ENCODE peak calls at places on chromosomes 13 and 19, in eight cellular contexts. O, I, C, H, Z, M, P and L are unnamed samples. For H3K4me1, the result is how much of the 10 kb centered on the place peaks cover.

GRCh38 chr19:48186541-48186991 is 16.1 kb downstream of the ZSWIM9 start:
- DNase-seq in H (no peak), O (no peak), M (no peak), I (no peak), C (no peak), P (no peak), Z (no peak), L (no peak)

GRCh38 chr19:45507864-45508680 is 793 bp downstream of the VASP start:
- DNase-seq in I (peak), M (no peak), O (no peak), P (no peak), H (peak), Z (no peak), C (peak), L (peak)

GRCh38 chr13:104810242-104810641 is 1725.2 kb downstream of the EFNB2 start:
- DNase-seq in Z (no peak), H (no peak), I (no peak), C (no peak), P (no peak), M (no peak), O (no peak), L (no peak)

GRCh38 chr13:35621989-35622388 is 145.5 kb upstream of the MAB21L1 start:
- DNase-seq in I (peak), H (no peak), P (no peak), O (no peak), Z (no peak), C (no peak), M (no peak), L (peak)

GRCh38 chr19:57267294-57267693 is 13.0 kb upstream of the ZNF460 start:
- DNase-seq in P (no peak), C (no peak), Z (no peak), O (no peak), H (no peak), M (no peak), I (no peak), L (no peak)

GRCh38 chr13:27379126-27379525 is 45.3 kb upstream of the GTF3A start:
- DNase-seq in M (peak), H (no peak), I (no peak), P (no peak), Z (no peak), O (no peak), C (no peak), L (no peak)

GRCh38 chr13:45242070-45242469 is 41.2 kb upstream of the KCTD4 start:
- DNase-seq in P (no peak), M (no peak), H (no peak), C (no peak), O (peak), I (peak), Z (peak), L (peak)

GRCh38 chr19:38478273-38478971 is 44.9 kb downstream of the RYR1 start:
- DNase-seq in O (peak), I (peak), P (no peak), C (peak), Z (peak), M (peak), H (no peak), L (no peak)

GRCh38 chr13:44331912-44332840 is 41.4 kb upstream of the SERP2 start:
- DNase-seq in M (no peak), P (no peak), O (no peak), C (no peak), Z (peak), H (no peak), I (no peak), L (peak)

GRCh38 chr13:73972503-73972902 is 161.7 kb downstream of the KLF12 start:
- DNase-seq in Z (no peak), P (no peak), H (no peak), I (no peak), O (no peak), M (peak), C (no peak), L (no peak)

GRCh38 chr13:109704771-109705628 is 81.4 kb downstream of the IRS2 start:
- DNase-seq in P (no peak), Z (no peak), H (no peak), C (no peak), M (no peak), O (no peak), I (peak), L (no peak)

GRCh38 chr13:106617561-106617960 is 49.6 kb upstream of the ARGLU1 start:
- DNase-seq in H (no peak), I (no peak), P (no peak), Z (no peak), M (no peak), O (no peak), C (no peak), L (peak)

GRCh38 chr13:112918746-112919145 is 50.3 kb upstream of the MCF2L start:
- DNase-seq in H (no peak), M (no peak), Z (no peak), C (no peak), I (no peak), O (no peak), P (no peak), L (no peak)

GRCh38 chr13:37058801-37059135 is 720 bp downstream of the SUPT20H start:
- DNase-seq in O (no peak), I (no peak), P (peak), Z (peak), H (no peak), M (no peak), C (peak), L (no peak)

GRCh38 chr13:112028481-112028880 is 38.5 kb upstream of the SOX1 start:
- DNase-seq in P (no peak), O (no peak), C (no peak), I (no peak), M (no peak), H (no peak), Z (no peak), L (no peak)

GRCh38 chr19:58519087-58519354 is 589 bp downstream of the ZBTB45 start:
- DNase-seq in M (peak), H (peak), O (no peak), P (no peak), C (peak), Z (peak), I (peak), L (peak)

GRCh38 chr13:94682229-94682628 is 30.1 kb downstream of the SOX21 start:
- DNase-seq in H (no peak), M (no peak), I (no peak), O (no peak), C (no peak), P (no peak), Z (no peak), L (no peak)

GRCh38 chr13:52711277-52711676 is 28.3 kb downstream of the CNMD start:
- DNase-seq in I (no peak), P (no peak), M (no peak), C (no peak), Z (peak), H (no peak), O (no peak), L (no peak)

GRCh38 chr19:343941-344624 is 513 bp downstream of the MIER2 start:
- DNase-seq in M (no peak), O (no peak), I (no peak), H (peak), P (no peak), C (peak), Z (peak), L (peak)

GRCh38 chr13:106619688-106620555 is 52.0 kb upstream of the ARGLU1 start:
- DNase-seq in P (peak), O (peak), H (no peak), I (peak), Z (peak), M (peak), C (peak), L (peak)

GRCh38 chr19:17058236-17058635 is 17.0 kb downstream of the HAUS8 start:
- DNase-seq in O (no peak), H (no peak), M (no peak), C (no peak), I (no peak), Z (no peak), P (no peak), L (no peak)

GRCh38 chr19:47644743-47645499 is 36.0 kb downstream of the BICRA start:
- DNase-seq in P (no peak), O (no peak), I (no peak), H (no peak), M (no peak), C (no peak), Z (no peak), L (no peak)

GRCh38 chr19:17772172-17772571 is 20.9 kb downstream of the FCHO1 start:
- DNase-seq in O (no peak), P (no peak), H (no peak), C (no peak), I (peak), Z (no peak), M (no peak), L (no peak)

GRCh38 chr13:73633817-73634449 is 500.3 kb downstream of the KLF12 start:
- DNase-seq in P (no peak), I (no peak), H (no peak), C (no peak), Z (no peak), O (no peak), M (no peak), L (no peak)

GRCh38 chr13:89568276-89568675 is 1779.2 kb upstream of the MIR17HG start:
- DNase-seq in Z (no peak), M (no peak), O (no peak), P (no peak), C (no peak), H (no peak), I (no peak), L (no peak)

GRCh38 chr13:36865265-36865664 is 46.2 kb downstream of the RFXAP start:
- DNase-seq in O (no peak), Z (no peak), P (no peak), I (no peak), C (no peak), H (no peak), M (no peak), L (no peak)

GRCh38 chr13:35690546-35690945 is 214.1 kb upstream of the MAB21L1 start:
- DNase-seq in I (no peak), C (no peak), P (no peak), O (no peak), M (no peak), H (no peak), Z (no peak), L (peak)

GRCh38 chr19:35756373-35757230 is at the start of gene HSPB6:
- DNase-seq in P (no peak), C (no peak), I (no peak), M (no peak), H (no peak), Z (no peak), O (no peak), L (peak)

GRCh38 chr19:49324801-49325491 is at the start of gene SLC6A16:
- DNase-seq in H (peak), M (no peak), P (no peak), O (no peak), I (no peak), Z (no peak), C (no peak), L (no peak)

GRCh38 chr19:4841366-4841704 is 9.8 kb upstream of the TICAM1 start:
- DNase-seq in M (no peak), P (no peak), Z (no peak), C (no peak), O (no peak), H (no peak), I (no peak), L (no peak)

DNA sequence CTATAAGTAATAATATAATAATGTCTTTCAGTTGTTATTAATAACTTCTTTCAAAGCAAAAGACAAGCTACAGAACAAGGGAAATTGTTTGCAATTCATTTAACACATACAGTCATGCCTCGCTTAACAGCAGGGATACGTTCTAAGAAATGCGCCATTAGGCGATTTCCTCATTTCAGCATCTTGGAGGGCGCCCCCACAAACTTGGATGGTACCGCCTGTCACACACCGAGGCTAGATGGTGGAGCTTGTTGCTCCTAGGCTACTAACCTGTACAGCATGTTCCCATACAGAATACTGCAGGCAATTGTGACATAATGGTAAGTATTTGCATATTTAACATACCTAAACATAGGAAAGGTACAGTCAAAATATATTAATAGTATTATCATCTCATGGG is 8.2 kb upstream of the ANKRD10 start:
- DNase-seq in M (no peak), C (no peak), Z (no peak), I (no peak), P (no peak), H (peak), O (no peak), L (no peak)
- TF ChIP-seq MAX in M (no peak), C (no peak), Z (no peak), I (no peak), P (no peak), H (no peak), O (no peak), L (no peak)

GRCh38 chr13:29771247-29771646 is 79.2 kb downstream of the UBL3 start:
- DNase-seq in I (peak), C (no peak), Z (peak), H (no peak), O (peak), P (no peak), M (peak), L (peak)
- H3K4me1 ChIP-seq in I (under half), C (under half), Z (under half), H (under half), O (under half), P (under half), M (under half), L (under half)

GRCh38 chr19:51690359-51691121 is 2.6 kb upstream of the SPACA6 start:
- DNase-seq in I (peak), Z (peak), H (peak), O (no peak), C (peak), M (no peak), P (no peak), L (peak)
- TF ChIP-seq MAX in I (peak), Z (peak), H (no peak), O (no peak), C (no peak), M (no peak), P (no peak), L (no peak)

DNA sequence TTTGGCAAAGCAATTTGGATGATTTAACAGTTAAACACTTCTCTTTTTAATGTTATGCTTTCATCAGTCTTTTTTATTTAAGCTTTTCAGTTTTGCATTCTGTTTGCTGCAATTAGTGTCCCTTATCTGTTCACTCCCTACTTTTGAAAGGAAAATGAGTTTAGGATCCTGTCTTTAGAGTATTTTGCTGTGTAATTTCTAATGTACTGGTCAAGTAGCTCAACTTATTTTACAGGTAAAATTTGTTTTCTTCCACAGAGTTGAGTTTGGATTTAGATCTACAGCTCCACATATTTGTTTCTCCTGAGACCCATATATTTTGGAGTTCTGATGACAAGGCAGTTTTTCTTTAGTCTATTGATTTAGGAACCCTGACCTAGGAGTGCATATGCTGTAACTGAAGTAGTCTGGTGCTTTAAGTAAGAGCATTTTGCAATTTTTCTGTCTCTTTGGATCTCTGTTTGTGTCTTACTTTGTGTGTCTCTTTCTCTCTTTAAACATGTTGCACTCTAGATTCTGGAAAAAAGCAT is 19.4 kb upstream of the SPRY2 start:
- DNase-seq in I (no peak), Z (no peak), O (no peak), H (no peak), C (no peak), P (no peak), M (no peak), L (no peak)
- H3K4me1 ChIP-seq in I (under half), Z (under half), O (under half), H (under half), C (under half), P (under half), M (half or more), L (under half)

GRCh38 chr19:43934055-43934984 is 762 bp downstream of the ZNF45 start:
- DNase-seq in O (no peak), C (peak), I (peak), M (no peak), H (no peak), P (no peak), Z (peak), L (no peak)
- TF ChIP-seq MAX in O (no peak), C (no peak), I (no peak), M (no peak), H (no peak), P (no peak), Z (no peak), L (no peak)

DNA sequence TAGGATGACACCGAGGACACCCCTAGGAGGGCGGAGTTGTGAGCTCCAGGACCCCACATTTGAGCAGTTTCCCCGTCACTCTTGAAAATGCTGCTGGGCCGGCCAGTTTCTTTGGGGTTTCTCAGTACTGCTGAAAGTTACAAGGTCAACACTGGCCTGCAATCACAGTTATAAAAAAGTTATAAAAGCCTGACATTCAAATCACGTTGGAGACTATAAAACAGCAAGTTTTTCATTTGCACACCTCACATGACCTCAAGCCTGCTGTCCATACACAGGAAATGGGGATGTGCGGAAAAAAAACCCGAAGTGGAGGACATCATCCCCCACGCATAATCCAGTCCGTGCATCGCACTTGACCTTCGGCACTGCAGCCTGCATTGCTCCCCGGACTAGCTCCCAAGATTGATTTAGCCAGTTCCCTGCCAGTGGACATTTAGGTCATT is 27.0 kb downstream of the DNM2 start:
- DNase-seq in M (no peak), O (no peak), H (no peak), C (no peak), I (no peak), P (no peak), Z (no peak), L (no peak)
- H3K4me1 ChIP-seq in M (half or more), O (half or more), H (under half), C (under half), I (under half), P (under half), Z (under half), L (under half)